ENCODE peak calls at places on chromosomes 16 and 17, in eight cellular contexts. K is body of pancreas; O is glomerular endothelial cell; C is RCC 7860; U is CD8-positive, alpha-beta memory T cell; Q is mucosa of descending colon; W is choroid plexus epithelial cell; G is SW 1271. P is an unnamed sample.

GRCh38 chr16:73125860-73126259 is 77.9 kb upstream of the ZFHX3 start:
- DNase-seq in K (no peak), O (no peak), C (no peak), U (no peak), Q (no peak), W (peak; percentile 73), G (no peak), P (no peak)

GRCh38 chr17:77444653-77445029 is 303.9 kb downstream of the SEC14L1 start:
- DNase-seq in K (no peak), O (no peak), C (no peak), U (no peak), Q (no peak), W (no peak), G (no peak), P (no peak)

GRCh38 chr16:69555437-69555836 is 10.3 kb upstream of the NFAT5 start:
- DNase-seq in K (no peak), O (no peak), C (no peak), U (no peak), Q (no peak), W (peak; percentile 11), G (no peak), P (no peak)

GRCh38 chr16:73092236-73092781 is 44.4 kb upstream of the ZFHX3 start:
- DNase-seq in K (no peak), O (no peak), C (no peak), U (no peak), Q (no peak), W (peak; percentile 22), G (no peak), P (no peak)

GRCh38 chr17:55584055-55584685 is 72.9 kb upstream of the SMIM36 start:
- DNase-seq in K (no peak), O (no peak), C (no peak), U (no peak), Q (no peak), W (peak; percentile 37), G (no peak), P (no peak)

GRCh38 chr16:3076577-3076976 is 11.1 kb downstream of the IL32 start:
- DNase-seq in K (no peak), O (no peak), C (no peak), U (no peak), Q (peak; percentile 43), W (no peak), G (no peak), P (peak; percentile 73)

GRCh38 chr17:73595068-73595865 is 49.0 kb downstream of the SDK2 start:
- DNase-seq in K (no peak), O (no peak), C (no peak), U (no peak), Q (peak; percentile 61), W (peak; percentile 7), G (no peak), P (peak; percentile 34)

GRCh38 chr16:46885960-46886763 is 2.0 kb downstream of the GPT2 start:
- DNase-seq in K (peak; percentile 78), O (no peak), C (no peak), U (no peak), Q (no peak), W (peak; percentile 65), G (no peak), P (no peak)

GRCh38 chr16:28155293-28155692 is 56.5 kb downstream of the XPO6 start:
- DNase-seq in K (no peak), O (no peak), C (no peak), U (no peak), Q (no peak), W (no peak), G (no peak), P (no peak)

GRCh38 chr17:62805234-62805633 is 2.9 kb downstream of the MARCHF10 start:
- DNase-seq in K (no peak), O (no peak), C (peak; percentile 35), U (no peak), Q (no peak), W (no peak), G (no peak), P (no peak)

GRCh38 chr17:28394717-28395116 is 11.3 kb downstream of the SLC46A1 start:
- DNase-seq in K (no peak), O (no peak), C (peak; percentile 37), U (no peak), Q (no peak), W (peak; percentile 22), G (no peak), P (no peak)

GRCh38 chr16:18839555-18839954 is 38.2 kb upstream of the ARL6IP1 start:
- DNase-seq in K (peak; percentile 16), O (no peak), C (no peak), U (no peak), Q (no peak), W (peak; percentile 6), G (no peak), P (no peak)

GRCh38 chr17:40485851-40486512 is 15.4 kb downstream of the TNS4 start:
- DNase-seq in K (peak; percentile 27), O (no peak), C (peak; percentile 91), U (no peak), Q (no peak), W (peak; percentile 100), G (peak; percentile 83), P (no peak)

GRCh38 chr17:41037853-41038350 is 3.2 kb upstream of the KRTAP1-3 start:
- DNase-seq in K (no peak), O (no peak), C (no peak), U (no peak), Q (no peak), W (no peak), G (no peak), P (no peak)

GRCh38 chr17:30567231-30568116 is 90.3 kb downstream of the GOSR1 start:
- DNase-seq in K (no peak), O (no peak), C (no peak), U (no peak), Q (no peak), W (no peak), G (no peak), P (no peak)

GRCh38 chr16:31476305-31477219 is 4.6 kb downstream of the TGFB1I1 start:
- DNase-seq in K (peak; percentile 94), O (no peak), C (no peak), U (peak; percentile 91), Q (peak; percentile 96), W (no peak), G (no peak), P (no peak)

GRCh38 chr16:29007865-29008593 is 23.2 kb downstream of the LAT start:
- DNase-seq in K (no peak), O (no peak), C (peak; percentile 63), U (peak; percentile 85), Q (peak; percentile 47), W (peak; percentile 72), G (peak; percentile 33), P (peak; percentile 21)

GRCh38 chr16:88469615-88470395 is 16.7 kb downstream of the ZFPM1 start:
- DNase-seq in K (no peak), O (no peak), C (no peak), U (peak; percentile 69), Q (no peak), W (no peak), G (no peak), P (no peak)

P was measured in NK-92 treated with Interleukin-12 subunit alpha and Interleukin-12 subunit beta, amount 100 ng/mL, for 24 hours.